ENCODE peak calls at places on chromosome 22, in six cellular contexts. Q is GM12864, F is heart left ventricle, R is left ventricle myocardium inferior, W is mammary epithelial cell, J is spleen. D is an unnamed sample.
A peak's percentile ranks its signal among the peaks of the same experiment; 100 is the strongest.

GRCh38 chr22:30312053-30312452 is 14.7 kb downstream of the TBC1D10A start:
- DNase-seq in F (no peak), R (no peak), Q (no peak), W (peak; percentile 98), J (no peak), D (no peak)

GRCh38 chr22:44244265-44244822 is 63.6 kb downstream of the PARVG start:
- DNase-seq in W (no peak), R (no peak), Q (no peak), J (no peak), F (no peak), D (no peak)

GRCh38 chr22:44698531-44699421 is 3.2 kb upstream of the PRR5 start:
- DNase-seq in R (no peak), F (no peak), W (no peak), J (peak; percentile 79), Q (no peak), D (no peak)

GRCh38 chr22:49235463-49236300 is 592.0 kb downstream of the BRD1 start:
- DNase-seq in F (no peak), Q (no peak), W (no peak), J (peak; percentile 44), R (no peak), D (no peak)

GRCh38 chr22:31286360-31287255 is 5.7 kb downstream of the PIK3IP1 start:
- DNase-seq in R (no peak), F (no peak), W (no peak), Q (no peak), J (no peak), D (no peak)

GRCh38 chr22:35910013-35910860 is 118.4 kb downstream of the RBFOX2 start:
- DNase-seq in F (no peak), Q (no peak), J (no peak), W (no peak), R (no peak), D (no peak)

GRCh38 chr22:29690481-29690880 is 29.3 kb upstream of the CABP7 start:
- DNase-seq in F (no peak), W (no peak), J (no peak), R (no peak), Q (no peak), D (no peak)

GRCh38 chr22:48959496-48959895 is 868.2 kb downstream of the BRD1 start:
- DNase-seq in Q (no peak), J (peak; percentile 39), F (peak; percentile 1), R (no peak), W (no peak), D (no peak)

GRCh38 chr22:26669060-26669481 is 11.7 kb downstream of the MIAT start:
- DNase-seq in R (no peak), Q (no peak), W (peak; percentile 32), J (peak; percentile 56), F (no peak), D (no peak)

GRCh38 chr22:48822278-48823233 is 1005.1 kb downstream of the BRD1 start:
- DNase-seq in R (no peak), J (peak; percentile 67), W (no peak), Q (no peak), F (no peak), D (no peak)

GRCh38 chr22:43110927-43111623 is 525 bp downstream of the BIK start:
- DNase-seq in F (no peak), J (peak; percentile 84), W (peak; percentile 33), R (no peak), Q (no peak), D (no peak)

GRCh38 chr22:29733362-29734322 is 13.8 kb downstream of the CABP7 start:
- DNase-seq in R (peak; percentile 28), W (no peak), Q (no peak), F (no peak), J (no peak), D (no peak)

GRCh38 chr22:41469218-41469851 is 418 bp downstream of the ACO2 start:
- DNase-seq in F (no peak), W (no peak), Q (no peak), J (no peak), R (peak; percentile 41), D (no peak)
- TF ChIP-seq CTCF in F (no peak), W (no peak), Q (no peak), J (no peak), R (no peak), D (no peak)

DNA sequence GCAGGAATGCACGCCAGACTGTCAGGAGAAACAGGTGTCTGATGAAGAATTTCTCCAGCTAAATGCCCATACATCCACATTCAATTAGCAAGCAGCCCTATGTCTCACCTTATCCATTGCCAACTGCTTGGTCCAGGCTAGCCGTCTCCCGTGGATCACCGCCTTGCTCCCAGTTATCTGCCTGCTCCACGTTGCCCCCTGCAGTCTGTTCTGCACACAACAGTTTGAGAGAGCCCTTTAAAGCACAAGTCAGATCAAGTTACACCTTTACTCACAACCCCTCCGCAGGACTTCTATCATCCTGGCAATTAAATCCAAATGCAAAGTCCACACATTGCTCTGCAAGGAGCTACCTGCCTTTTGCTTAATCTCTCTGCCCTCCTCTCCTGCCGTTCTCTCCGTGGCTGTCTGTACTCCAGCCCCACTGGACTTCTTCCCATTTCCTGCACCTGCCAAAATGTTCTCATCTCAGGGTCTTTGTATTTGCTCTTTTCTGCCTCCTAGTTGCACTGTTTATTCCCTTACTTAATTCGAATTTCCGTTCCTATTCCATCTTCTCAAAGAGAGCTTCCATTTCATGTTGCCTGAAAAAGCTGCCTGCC is 185.3 kb upstream of the LARGE1 start:
- DNase-seq in F (peak; percentile 31), J (no peak), R (peak; percentile 53), Q (no peak), W (peak; percentile 20), D (no peak)
- TF ChIP-seq CTCF in F (peak; percentile 75), J (peak; percentile 69), R (peak; percentile 81), Q (peak; percentile 82), W (peak; percentile 9), D (peak; percentile 57)

GRCh38 chr22:18999416-18999815 is 63.3 kb upstream of the PRODH start:
- DNase-seq in R (no peak), Q (no peak), W (no peak), J (no peak), F (no peak), D (no peak)
- TF ChIP-seq CTCF in R (no peak), Q (no peak), W (no peak), J (no peak), F (no peak), D (no peak)

DNA sequence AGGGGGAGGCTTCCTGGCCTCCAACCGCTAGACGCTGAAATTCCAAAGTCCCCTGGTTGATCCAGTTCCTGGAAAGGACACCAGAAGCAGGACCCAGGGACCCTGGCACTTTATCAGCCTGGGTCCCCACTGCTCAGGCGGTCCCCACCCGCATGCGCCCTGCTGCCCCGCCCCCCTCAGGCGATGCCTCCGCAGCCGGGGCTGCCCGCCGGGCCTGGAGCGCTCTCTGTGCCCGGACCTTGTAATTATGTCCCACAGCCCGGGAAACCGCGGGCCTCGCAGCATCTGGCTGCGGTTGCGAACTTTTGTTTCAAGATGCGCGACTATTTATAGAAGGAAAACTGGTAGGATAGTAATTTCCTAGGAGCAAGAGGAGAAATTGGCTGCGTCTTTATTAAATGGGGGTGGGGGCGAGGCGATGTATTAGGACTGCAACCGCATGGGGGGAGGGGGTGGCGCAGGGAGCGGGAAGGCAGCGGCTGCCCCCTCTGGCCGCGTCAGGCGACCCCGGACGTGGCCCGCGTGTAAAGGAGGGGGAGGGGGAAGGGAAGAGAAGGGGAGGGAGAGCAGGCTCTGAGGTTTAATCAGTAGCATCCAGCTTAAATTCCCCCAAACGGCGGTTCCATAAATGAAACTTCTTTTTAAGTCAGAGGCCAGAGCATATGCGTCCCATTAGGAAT is 6.1 kb downstream of the WNT7B start:
- DNase-seq in R (no peak), F (no peak), J (no peak), Q (no peak), W (no peak), D (no peak)
- TF ChIP-seq CTCF in R (no peak), F (no peak), J (no peak), Q (no peak), W (no peak), D (no peak)

DNA sequence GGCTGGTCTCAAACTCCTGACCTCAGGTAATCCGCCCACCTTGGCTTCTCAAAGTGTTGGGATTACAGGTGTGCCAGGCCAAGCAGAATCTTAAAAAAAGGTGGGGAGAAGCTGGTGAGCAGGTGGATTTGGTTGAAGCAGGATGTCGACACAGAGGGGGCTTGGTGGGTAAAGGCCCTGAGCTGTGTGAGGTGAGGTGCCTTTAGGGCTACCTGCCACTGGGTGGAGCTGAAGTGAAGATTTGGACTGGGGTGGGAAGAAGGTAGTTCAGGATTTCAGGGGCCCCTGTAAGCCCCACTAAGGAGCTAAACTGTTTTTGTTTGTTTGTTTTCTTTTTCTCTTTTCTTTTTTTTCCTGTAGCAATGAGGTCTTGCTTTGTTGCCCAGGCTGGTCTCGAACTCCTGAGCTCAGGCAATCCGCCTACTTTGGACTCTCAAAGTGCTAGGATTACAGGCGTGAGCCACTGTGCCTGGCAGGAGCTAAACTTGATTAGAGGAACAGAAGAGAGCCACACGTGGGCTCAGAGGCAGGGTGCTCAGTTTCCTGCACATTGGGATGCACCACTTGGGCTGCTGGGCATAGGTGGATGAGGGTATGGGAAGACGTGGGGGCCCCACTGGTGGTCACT is 6.0 kb downstream of the P2RX6 start:
- DNase-seq in F (no peak), Q (no peak), W (no peak), R (no peak), J (no peak), D (peak; percentile 82)
- TF ChIP-seq CTCF in F (peak; percentile 16), Q (peak; percentile 68), W (peak; percentile 53), R (peak; percentile 27), J (peak; percentile 33), D (peak; percentile 42)

DNA sequence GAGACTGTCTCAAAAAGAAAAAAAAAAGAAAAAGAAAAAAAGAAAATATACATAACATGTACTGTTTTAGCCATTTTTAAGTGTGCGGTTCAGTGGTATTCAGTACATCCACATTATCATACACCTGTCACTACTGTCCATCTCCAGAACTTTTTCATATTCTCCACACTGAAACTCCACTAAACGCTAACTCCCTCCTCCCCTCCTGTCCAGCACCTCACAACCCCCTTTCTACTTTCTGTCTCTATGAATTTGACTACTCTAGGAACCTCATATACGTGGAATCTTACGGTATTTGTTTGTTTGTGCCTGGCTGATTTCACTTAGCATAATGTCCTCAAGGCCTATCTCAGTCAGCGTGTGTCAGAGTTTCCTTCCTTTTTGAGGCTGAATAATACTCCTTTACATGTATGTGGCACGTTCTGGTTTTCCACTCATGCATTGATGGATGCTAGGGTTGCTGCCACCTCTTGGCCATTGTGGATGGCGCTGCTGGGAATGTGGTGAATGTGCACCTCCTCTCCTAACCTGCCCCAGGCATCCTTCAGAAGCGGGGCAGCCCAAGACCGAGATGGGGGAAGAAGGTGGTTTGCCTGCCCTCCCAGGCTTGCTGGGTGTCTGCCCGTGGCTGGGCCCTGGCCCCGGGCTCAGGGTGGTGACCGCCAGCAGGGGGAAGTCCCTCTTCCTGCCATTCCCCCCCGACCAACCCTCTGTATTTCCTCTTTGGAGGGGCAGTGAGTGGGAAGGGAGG is 60.5 kb downstream of the BCR start:
- DNase-seq in R (no peak), W (peak; percentile 15), Q (no peak), J (no peak), F (no peak), D (no peak)
- TF ChIP-seq CTCF in R (peak; percentile 47), W (peak; percentile 32), Q (no peak), J (peak; percentile 49), F (peak; percentile 22), D (peak; percentile 43)